ENCODE peak calls at places on chromosome X, in five cellular contexts. N is HCT116; A is activated naive CD4-positive, alpha-beta T cell; Q is CD8-positive, alpha-beta memory T cell; J is H4. S is an unnamed sample.

GRCh38 chrX:135200297-135200696 is 29.1 kb upstream of the CT55 start:
- DNase-seq in N (no peak), Q (no peak), J (no peak), A (no peak), S (no peak)

GRCh38 chrX:21907250-21907649 is 33.3 kb upstream of the SMS start:
- DNase-seq in Q (no peak), A (no peak), J (no peak), N (no peak), S (no peak)

GRCh38 chrX:24186986-24187385 is 37.5 kb downstream of the ZFX start:
- DNase-seq in Q (no peak), N (no peak), A (no peak), J (no peak), S (no peak)

GRCh38 chrX:137427813-137428212 is 138.1 kb upstream of the ZIC3 start:
- DNase-seq in A (no peak), Q (no peak), J (no peak), N (no peak), S (no peak)

GRCh38 chrX:119145241-119145653 is 17.6 kb upstream of the KIAA1210 start:
- DNase-seq in Q (no peak), J (peak; percentile 9), N (peak; percentile 12), A (no peak), S (no peak)

GRCh38 chrX:42530027-42530426 is 247.9 kb downstream of the PPP1R2C start:
- DNase-seq in J (peak; percentile 6), Q (no peak), A (no peak), N (no peak), S (no peak)

GRCh38 chrX:24025741-24026402 is 1.1 kb downstream of the KLHL15 start:
- DNase-seq in J (peak; percentile 45), Q (no peak), A (no peak), N (peak; percentile 24), S (peak; percentile 39)

GRCh38 chrX:115952417-115953092 is 218.0 kb upstream of the AGTR2 start:
- DNase-seq in A (no peak), N (no peak), J (no peak), Q (no peak), S (no peak)

GRCh38 chrX:21412883-21413282 is 38.7 kb downstream of the CNKSR2 start:
- DNase-seq in Q (no peak), N (no peak), J (no peak), A (no peak), S (no peak)

GRCh38 chrX:70432936-70433847 is 10.1 kb downstream of the GDPD2 start:
- DNase-seq in A (no peak), Q (no peak), N (no peak), J (no peak), S (no peak)

GRCh38 chrX:70436380-70436779 is 8.3 kb upstream of the DLG3 start:
- DNase-seq in J (no peak), Q (no peak), A (no peak), N (no peak), S (no peak)

GRCh38 chrX:53494427-53494826 is 60.3 kb upstream of the HSD17B10 start:
- DNase-seq in J (no peak), N (no peak), Q (no peak), A (no peak), S (no peak)

GRCh38 chrX:12563121-12563520 is 228.1 kb upstream of the PRPS2 start:
- DNase-seq in A (no peak), J (no peak), N (no peak), Q (no peak), S (no peak)

GRCh38 chrX:131830400-131831184 is 192.5 kb upstream of the STK26 start:
- DNase-seq in N (peak; percentile 85), J (peak; percentile 96), Q (no peak), A (no peak), S (peak; percentile 52)

GRCh38 chrX:149984411-149984810 is 46.1 kb upstream of the EOLA2 start:
- DNase-seq in Q (no peak), N (no peak), A (no peak), J (no peak), S (no peak)

GRCh38 chrX:29478336-29479069 is 736.9 kb upstream of the MAGEB2 start:
- DNase-seq in Q (no peak), A (no peak), J (peak; percentile 20), N (peak; percentile 36), S (peak; percentile 40)

GRCh38 chrX:136823175-136823574 is 42.4 kb upstream of the ARHGEF6 start:
- DNase-seq in A (no peak), Q (no peak), N (no peak), J (no peak), S (no peak)

GRCh38 chrX:53281321-53281822 is at the start of gene IQSEC2:
- DNase-seq in Q (no peak), A (no peak), N (peak; percentile 48), J (peak; percentile 84), S (no peak)

GRCh38 chrX:38215141-38215540 is 5.5 kb downstream of the SRPX start:
- DNase-seq in N (no peak), Q (no peak), A (no peak), J (peak; percentile 13), S (no peak)

GRCh38 chrX:69133561-69134542 is 31.4 kb downstream of the PJA1 start:
- DNase-seq in A (no peak), N (peak; percentile 72), J (peak; percentile 67), Q (no peak), S (no peak)

GRCh38 chrX:106874075-106874474 is 29.1 kb downstream of the RIPPLY1 start:
- DNase-seq in N (no peak), Q (no peak), A (no peak), J (peak; percentile 10), S (peak; percentile 26)

GRCh38 chrX:72045141-72045540 is 86.6 kb downstream of the RTL5 start:
- DNase-seq in A (no peak), J (no peak), Q (no peak), N (no peak), S (no peak)

GRCh38 chrX:9416562-9417319 is 48.1 kb upstream of the TBL1X start:
- DNase-seq in A (no peak), Q (no peak), J (peak; percentile 28), N (no peak), S (no peak)

GRCh38 chrX:148928803-148929202 is 428.4 kb downstream of the AFF2 start:
- DNase-seq in J (no peak), N (no peak), A (no peak), Q (no peak), S (no peak)

GRCh38 chrX:17842769-17843525 is 18.2 kb downstream of the RAI2 start:
- DNase-seq in Q (no peak), J (no peak), N (no peak), A (no peak), S (no peak)

GRCh38 chrX:30888526-30889146 is 418 bp downstream of the TAB3 start:
- DNase-seq in A (peak; percentile 6), Q (no peak), N (no peak), J (no peak), S (no peak)

GRCh38 chrX:95071621-95072020 is 1397.6 kb downstream of the FAM133A start:
- DNase-seq in N (no peak), A (no peak), Q (no peak), J (no peak), S (no peak)

GRCh38 chrX:49838374-49838773 is 9.3 kb downstream of the PAGE4 start:
- DNase-seq in Q (no peak), J (peak; percentile 44), N (peak; percentile 16), A (no peak), S (peak; percentile 32)

GRCh38 chrX:155880586-155881157 is 473 bp upstream of the VAMP7 start:
- DNase-seq in N (no peak), A (no peak), Q (no peak), J (no peak), S (peak; percentile 7)

GRCh38 chrX:3609800-3610199 is 103.6 kb downstream of the PRKX start:
- DNase-seq in N (no peak), Q (no peak), A (no peak), J (no peak), S (no peak)

GRCh38 chrX:153981771-153982533 is 9.4 kb downstream of the TMEM187 start:
- DNase-seq in Q (peak; percentile 46), N (no peak), J (no peak), A (no peak), S (no peak)

GRCh38 chrX:46588263-46588662 is 14.7 kb downstream of the CHST7 start:
- DNase-seq in A (no peak), J (no peak), Q (no peak), N (no peak), S (no peak)

GRCh38 chrX:67780694-67781109 is 236.9 kb downstream of the AR start:
- DNase-seq in A (no peak), Q (no peak), N (no peak), J (peak; percentile 98), S (no peak)

GRCh38 chrX:100615015-100615414 is 21.6 kb downstream of the TSPAN6 start:
- DNase-seq in A (no peak), N (peak; percentile 22), J (peak; percentile 59), Q (no peak), S (peak; percentile 28)

GRCh38 chrX:139811942-139812629 is 104.1 kb upstream of the MCF2 start:
- DNase-seq in Q (no peak), N (no peak), A (no peak), J (no peak), S (no peak)

GRCh38 chrX:131746491-131746968 is 202.7 kb downstream of the OR13H1 start:
- DNase-seq in A (peak; percentile 54), Q (no peak), N (peak; percentile 2), J (peak; percentile 85), S (no peak)

GRCh38 chrX:47751670-47752069 is 85.0 kb upstream of the ZNF81 start:
- DNase-seq in N (peak; percentile 13), A (peak; percentile 6), Q (peak; percentile 0), J (peak; percentile 33), S (peak; percentile 29)

GRCh38 chrX:55907968-55908607 is 190.5 kb downstream of the RRAGB start:
- DNase-seq in Q (peak; percentile 10), N (peak; percentile 38), J (peak; percentile 63), A (peak; percentile 0), S (peak; percentile 48)

GRCh38 chrX:35680940-35681346 is 117.2 kb upstream of the MAGEB16 start:
- DNase-seq in J (no peak), N (no peak), Q (no peak), A (no peak), S (no peak)